ENCODE peak calls at places on chromosomes 1 and 21, in six cellular contexts. R, H, B, N, O and M are unnamed samples.
A peak's percentile ranks its signal among the peaks of the same experiment; 100 is the strongest.

GRCh38 chr1:24126672-24127023 is 14.7 kb upstream of the MYOM3 start:
- DNase-seq in R (no peak), H (no peak), B (no peak), N (no peak), O (no peak), M (no peak)

GRCh38 chr1:234531181-234532132 is 52.5 kb upstream of the TARBP1 start:
- DNase-seq in R (no peak), H (peak; percentile 76), B (no peak), N (no peak), O (peak; percentile 70), M (peak; percentile 51)

GRCh38 chr1:229121845-229122436 is 149.0 kb upstream of the RAB4A start:
- DNase-seq in R (no peak), H (no peak), B (no peak), N (no peak), O (no peak), M (peak; percentile 35)

GRCh38 chr1:6144622-6145021 is 35.5 kb downstream of the CHD5 start:
- DNase-seq in R (no peak), H (no peak), B (peak; percentile 53), N (no peak), O (no peak), M (no peak)

GRCh38 chr21:45496968-45497845 is 45.0 kb downstream of the SLC19A1 start:
- DNase-seq in R (no peak), H (no peak), B (no peak), N (no peak), O (peak; percentile 15), M (no peak)

GRCh38 chr1:66571789-66572188 is 37.8 kb downstream of the SGIP1 start:
- DNase-seq in R (no peak), H (no peak), B (no peak), N (no peak), O (no peak), M (no peak)

GRCh38 chr1:203823306-203823705 is 27.9 kb downstream of the ZBED6 start:
- DNase-seq in R (peak; percentile 73), H (no peak), B (no peak), N (no peak), O (no peak), M (no peak)

GRCh38 chr1:59757185-59757747 is 57.5 kb upstream of the HOOK1 start:
- DNase-seq in R (no peak), H (no peak), B (no peak), N (no peak), O (no peak), M (peak; percentile 18)

GRCh38 chr1:226549937-226550670 is 1.5 kb downstream of the STUM start:
- DNase-seq in R (no peak), H (peak; percentile 55), B (peak; percentile 60), N (peak; percentile 20), O (peak; percentile 50), M (peak; percentile 65)

GRCh38 chr21:33267250-33267649 is 1.1 kb downstream of the IL10RB start:
- DNase-seq in R (no peak), H (no peak), B (no peak), N (no peak), O (no peak), M (no peak)

GRCh38 chr1:179779645-179780272 is 36.7 kb downstream of the FAM163A start:
- DNase-seq in R (no peak), H (peak; percentile 23), B (no peak), N (no peak), O (no peak), M (no peak)

GRCh38 chr1:198128528-198128927 is 28.3 kb upstream of the NEK7 start:
- DNase-seq in R (no peak), H (no peak), B (no peak), N (no peak), O (no peak), M (no peak)

GRCh38 chr1:31523769-31524168 is 52.5 kb upstream of the TINAGL1 start:
- DNase-seq in R (no peak), H (peak; percentile 16), B (no peak), N (no peak), O (peak; percentile 23), M (no peak)

GRCh38 chr1:26932536-26932935 is 11.0 kb downstream of the NUDC start:
- DNase-seq in R (no peak), H (no peak), B (no peak), N (no peak), O (no peak), M (no peak)

GRCh38 chr1:74650561-74650960 is 23.0 kb downstream of the ERICH3 start:
- DNase-seq in R (peak; percentile 41), H (no peak), B (no peak), N (no peak), O (no peak), M (no peak)

GRCh38 chr1:184163674-184164470 is 112.3 kb downstream of the TSEN15 start:
- DNase-seq in R (no peak), H (no peak), B (peak; percentile 21), N (no peak), O (no peak), M (peak; percentile 51)

GRCh38 chr1:174204697-174205308 is 45.5 kb downstream of the RABGAP1L start:
- DNase-seq in R (no peak), H (no peak), B (no peak), N (no peak), O (no peak), M (no peak)

GRCh38 chr1:230292739-230293720 is 133.1 kb downstream of the PGBD5 start:
- DNase-seq in R (no peak), H (no peak), B (no peak), N (no peak), O (no peak), M (no peak)

GRCh38 chr1:59814901-59815825 is at the start of gene HOOK1:
- DNase-seq in R (no peak), H (no peak), B (peak; percentile 10), N (no peak), O (no peak), M (peak; percentile 64)

GRCh38 chr1:147434926-147435325 is 106.4 kb upstream of the BCL9 start:
- DNase-seq in R (no peak), H (no peak), B (no peak), N (no peak), O (no peak), M (no peak)

GRCh38 chr1:30332100-30333094 is 391.0 kb downstream of the MATN1 start:
- DNase-seq in R (no peak), H (no peak), B (no peak), N (no peak), O (no peak), M (peak; percentile 52)

GRCh38 chr1:156750191-156750931 is 1.1 kb downstream of the HDGF start:
- DNase-seq in R (no peak), H (no peak), B (no peak), N (peak; percentile 53), O (no peak), M (peak; percentile 51)

GRCh38 chr1:170162385-170163226 is 16.8 kb downstream of the NTMT2 start:
- DNase-seq in R (peak; percentile 59), H (peak; percentile 35), B (peak; percentile 19), N (no peak), O (no peak), M (peak; percentile 65)

GRCh38 chr1:187091666-187092065 is 262.9 kb downstream of the PLA2G4A start:
- DNase-seq in R (no peak), H (no peak), B (no peak), N (no peak), O (no peak), M (no peak)

GRCh38 chr1:246875041-246876026 is 56.4 kb downstream of the AHCTF1 start:
- DNase-seq in R (peak; percentile 22), H (no peak), B (no peak), N (no peak), O (no peak), M (no peak)

GRCh38 chr1:2803931-2804627 is 2.6 kb upstream of the TTC34 start:
- DNase-seq in R (no peak), H (no peak), B (no peak), N (no peak), O (no peak), M (no peak)

GRCh38 chr1:20219991-20220390 is 33.7 kb upstream of the PLA2G2C start:
- DNase-seq in R (no peak), H (no peak), B (no peak), N (no peak), O (no peak), M (no peak)

GRCh38 chr21:28436286-28436932 is 556.3 kb downstream of the LTN1 start:
- DNase-seq in R (peak; percentile 87), H (no peak), B (no peak), N (no peak), O (no peak), M (peak; percentile 1)

GRCh38 chr1:87149166-87150065 is 179.3 kb upstream of the LMO4 start:
- DNase-seq in R (peak; percentile 52), H (no peak), B (peak; percentile 36), N (no peak), O (no peak), M (peak; percentile 77)

GRCh38 chr1:85609976-85610375 is 29.4 kb downstream of the CCN1 start:
- DNase-seq in R (no peak), H (no peak), B (no peak), N (no peak), O (no peak), M (no peak)

GRCh38 chr1:110540891-110541685 is 22.1 kb upstream of the KCNA10 start:
- DNase-seq in R (no peak), H (no peak), B (no peak), N (no peak), O (no peak), M (no peak)

GRCh38 chr1:165543651-165544452 is at the start of gene LRRC52:
- DNase-seq in R (no peak), H (peak; percentile 86), B (peak; percentile 60), N (no peak), O (peak; percentile 81), M (peak; percentile 36)

GRCh38 chr1:155136728-155137127 is 1.1 kb downstream of the SLC50A1 start:
- DNase-seq in R (no peak), H (no peak), B (no peak), N (no peak), O (no peak), M (peak; percentile 27)

GRCh38 chr1:54826226-54826816 is 25.2 kb upstream of the TTC22 start:
- DNase-seq in R (no peak), H (no peak), B (no peak), N (no peak), O (no peak), M (no peak)

GRCh38 chr1:211336775-211337174 is 10.1 kb downstream of the TRAF5 start:
- DNase-seq in R (no peak), H (no peak), B (no peak), N (no peak), O (no peak), M (no peak)

GRCh38 chr1:37817481-37817880 is 9.5 kb upstream of the YRDC start:
- DNase-seq in R (no peak), H (peak; percentile 30), B (peak; percentile 19), N (no peak), O (peak; percentile 33), M (peak; percentile 35)